ENCODE peak calls at places on chromosomes 7 and 10, in eight cellular contexts. L, H, M, K, G, Z, C and U are unnamed samples.

GRCh38 chr7:36011588-36011965 is 141.5 kb upstream of the EEPD1 start:
- DNase-seq in M (no peak), G (peak), K (no peak), C (no peak), H (no peak), L (no peak), Z (no peak), U (no peak)

GRCh38 chr7:158271646-158272045 is 316.0 kb downstream of the PTPRN2 start:
- DNase-seq in G (no peak), M (no peak), L (no peak), Z (no peak), H (no peak), K (no peak), C (no peak), U (no peak)

GRCh38 chr7:150787321-150788281 is 12.6 kb downstream of the TMEM176B start:
- DNase-seq in G (peak), K (no peak), M (no peak), Z (no peak), C (no peak), H (peak), L (no peak), U (peak)

GRCh38 chr7:33876600-33877274 is 28.6 kb upstream of the BMPER start:
- DNase-seq in G (no peak), L (peak), C (no peak), K (no peak), M (no peak), H (no peak), Z (no peak), U (no peak)

GRCh38 chr7:47458057-47458456 is 123.9 kb downstream of the TNS3 start:
- DNase-seq in M (peak), G (no peak), H (peak), C (peak), L (peak), K (no peak), Z (peak), U (no peak)

GRCh38 chr7:144791488-144791887 is 44.4 kb downstream of the TPK1 start:
- DNase-seq in G (no peak), C (no peak), H (no peak), M (no peak), K (no peak), Z (no peak), L (no peak), U (no peak)

GRCh38 chr10:5618829-5619228 is 47.6 kb downstream of the ASB13 start:
- DNase-seq in H (no peak), C (no peak), M (no peak), Z (no peak), G (no peak), K (no peak), L (no peak), U (no peak)

GRCh38 chr10:114767589-114768393 is 53.8 kb upstream of the FHIP2A start:
- DNase-seq in C (no peak), L (no peak), G (peak), H (no peak), Z (peak), M (no peak), K (no peak), U (peak)

GRCh38 chr10:33270971-33271370 is 63.5 kb downstream of the NRP1 start:
- DNase-seq in H (no peak), M (no peak), C (no peak), G (no peak), Z (no peak), L (no peak), K (no peak), U (no peak)

GRCh38 chr10:33271969-33272583 is 62.4 kb downstream of the NRP1 start:
- DNase-seq in Z (no peak), M (no peak), H (no peak), G (no peak), L (peak), K (no peak), C (no peak), U (no peak)

GRCh38 chr10:33276282-33276923 is 58.1 kb downstream of the NRP1 start:
- DNase-seq in C (no peak), H (no peak), K (no peak), G (no peak), M (no peak), Z (no peak), L (no peak), U (no peak)

GRCh38 chr10:33274096-33274785 is 60.2 kb downstream of the NRP1 start:
- DNase-seq in M (no peak), H (no peak), K (no peak), L (no peak), G (no peak), Z (no peak), C (no peak), U (no peak)

GRCh38 chr10:33273295-33274002 is 61.0 kb downstream of the NRP1 start:
- DNase-seq in M (peak), Z (peak), L (peak), G (peak), K (no peak), H (peak), C (peak), U (no peak)
- H3K4me3 ChIP-seq in M (no peak), Z (peak), L (peak), G (no peak), K (no peak), H (peak), C (peak), U (no peak)

DNA sequence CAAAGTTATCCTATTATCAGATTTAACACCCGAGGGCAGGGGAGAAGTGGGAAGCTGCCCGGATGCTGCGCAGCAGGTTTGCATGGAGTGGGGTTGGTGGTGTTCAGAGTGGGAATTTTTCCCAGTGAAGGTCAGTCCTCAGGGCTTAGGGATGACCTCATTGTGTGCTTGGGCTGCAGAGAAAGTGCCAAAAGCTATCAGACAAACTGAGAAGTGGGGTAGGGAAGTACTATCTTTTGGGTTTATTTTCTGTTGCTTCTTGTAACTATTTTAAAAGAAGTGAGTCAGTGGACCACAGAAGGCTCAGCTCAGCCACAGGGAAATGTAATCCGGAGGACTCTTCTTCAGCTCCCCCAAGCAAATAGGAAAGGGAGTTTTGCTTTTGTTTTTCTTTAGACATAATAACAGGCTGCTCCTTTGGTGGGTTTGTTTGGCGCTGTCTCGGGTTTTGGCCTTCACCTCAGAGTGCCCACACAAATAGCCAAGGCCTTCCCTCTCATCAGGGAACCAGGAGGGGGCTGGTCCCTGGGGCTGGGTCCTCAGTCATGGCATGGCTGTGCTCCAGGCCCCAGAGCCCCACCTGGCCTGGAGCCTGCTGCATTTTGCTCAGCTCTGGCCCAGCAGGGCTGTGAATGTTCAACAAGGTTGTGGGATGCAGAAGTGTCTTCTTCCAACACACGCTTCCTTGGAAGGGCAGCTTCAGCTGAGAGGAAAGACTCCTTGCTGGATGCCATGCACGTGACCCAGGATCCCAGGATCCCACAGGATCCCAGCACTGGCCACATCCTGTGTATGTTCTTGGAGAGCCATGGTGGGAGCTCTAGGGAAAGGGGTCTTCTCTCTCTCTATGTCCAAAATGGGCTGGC is 5.4 kb upstream of the FAM170B start:
- DNase-seq in L (peak), C (no peak), M (no peak), K (no peak), H (peak), G (no peak), Z (no peak), U (no peak)
- H3K4me3 ChIP-seq in L (no peak), C (no peak), M (no peak), K (no peak), H (no peak), G (no peak), Z (no peak), U (no peak)

DNA sequence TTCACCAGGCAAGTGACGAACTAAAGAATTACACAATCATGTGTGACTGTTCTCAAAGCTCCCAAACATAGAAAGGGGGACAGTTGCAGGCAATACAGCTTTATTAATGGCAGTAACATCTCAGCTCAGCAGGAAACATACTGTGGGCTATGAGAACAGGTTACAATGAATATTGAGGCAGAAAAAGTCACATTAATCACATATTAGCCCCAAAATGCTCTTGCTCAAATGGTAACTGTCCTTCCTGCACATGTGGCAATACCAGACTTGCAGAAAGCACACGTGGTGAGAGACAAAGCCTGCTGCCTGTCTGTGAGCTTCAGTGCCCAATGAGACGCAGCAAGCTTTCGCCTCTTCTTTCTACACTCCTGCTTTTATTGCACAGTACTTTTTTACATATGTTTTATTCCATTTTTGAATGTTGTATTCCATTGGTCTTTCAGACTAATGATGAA is 104.9 kb upstream of the ACBD5 start:
- DNase-seq in Z (no peak), G (no peak), L (no peak), C (no peak), H (no peak), K (no peak), M (no peak), U (peak)
- H3K4me3 ChIP-seq in Z (no peak), G (no peak), L (no peak), C (no peak), H (no peak), K (no peak), M (no peak), U (peak)

GRCh38 chr7:2525161-2525930 is 5.8 kb downstream of the LFNG start:
- DNase-seq in K (no peak), H (no peak), Z (no peak), M (no peak), C (no peak), L (no peak), G (no peak), U (no peak)

GRCh38 chr7:2522780-2523433 is 3.3 kb downstream of the LFNG start:
- DNase-seq in L (peak), H (no peak), Z (no peak), K (no peak), M (no peak), C (no peak), G (peak), U (no peak)

GRCh38 chr7:2524808-2525140 is 5.2 kb downstream of the LFNG start:
- DNase-seq in G (peak), Z (no peak), K (no peak), M (no peak), C (no peak), H (no peak), L (no peak), U (no peak)

GRCh38 chr7:2523461-2523905 is 3.9 kb downstream of the LFNG start:
- DNase-seq in H (no peak), G (peak), Z (peak), C (no peak), M (no peak), K (no peak), L (no peak), U (no peak)

DNA sequence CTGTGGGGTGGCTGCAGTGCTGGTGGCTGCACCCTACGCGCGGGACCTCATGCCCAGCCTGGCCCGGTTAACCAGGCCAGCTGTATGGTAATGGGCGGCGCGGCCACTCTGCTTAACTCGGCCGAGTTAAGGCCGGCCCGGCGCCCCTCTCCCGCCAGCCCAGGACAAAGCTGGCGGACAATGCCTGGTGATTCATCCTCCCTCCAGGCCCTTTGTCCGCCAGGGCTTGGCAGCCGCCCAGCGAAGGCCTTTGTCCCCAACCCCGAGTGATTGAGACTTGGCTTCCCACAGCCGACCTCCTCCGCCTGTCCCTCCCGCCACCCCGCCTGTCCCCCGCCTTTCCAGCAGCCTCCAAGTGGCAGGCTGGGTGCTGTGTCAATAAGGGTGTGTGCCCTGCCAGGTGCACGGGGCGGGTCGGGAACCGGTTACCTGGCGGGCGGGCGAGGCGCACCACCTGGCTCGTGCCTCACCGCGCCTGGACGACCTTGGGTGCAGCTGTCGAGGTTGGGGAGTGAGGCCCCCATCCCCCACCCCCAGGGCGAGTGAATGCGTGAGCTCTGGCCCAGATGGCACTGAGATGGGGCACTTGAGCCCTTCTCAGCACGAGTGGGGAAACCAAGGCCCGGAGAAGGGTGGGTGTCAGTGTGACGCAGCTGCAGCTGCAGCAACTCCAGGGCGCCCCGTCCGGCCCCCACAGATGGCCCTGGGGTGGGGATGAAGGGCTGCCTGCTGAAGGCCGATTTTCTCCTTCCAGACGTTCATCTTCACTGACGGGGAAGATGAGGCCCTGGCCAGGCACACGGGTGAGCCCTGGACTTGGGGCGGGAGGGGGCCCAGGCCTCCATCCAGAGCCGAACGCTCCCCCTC is 4.6 kb downstream of the LFNG start:
- DNase-seq in H (peak), Z (peak), C (no peak), L (peak), K (no peak), G (peak), M (peak), U (no peak)
- H3K4me3 ChIP-seq in H (peak), Z (peak), C (peak), L (peak), K (peak), G (peak), M (no peak), U (no peak)

GRCh38 chr10:127300868-127301321 is 104.5 kb upstream of the INSYN2A start:
- DNase-seq in K (no peak), C (no peak), L (no peak), Z (peak), H (no peak), G (no peak), M (no peak), U (no peak)

GRCh38 chr10:127298396-127298795 is 102.0 kb upstream of the INSYN2A start:
- DNase-seq in H (no peak), K (no peak), M (no peak), L (no peak), C (no peak), Z (peak), G (no peak), U (no peak)

GRCh38 chr10:127303105-127303504 is 106.7 kb upstream of the INSYN2A start:
- DNase-seq in Z (no peak), K (no peak), H (no peak), C (no peak), G (peak), L (no peak), M (no peak), U (no peak)

GRCh38 chr10:127302343-127302742 is 106.0 kb upstream of the INSYN2A start:
- DNase-seq in L (no peak), M (no peak), H (no peak), Z (no peak), G (no peak), K (no peak), C (no peak), U (no peak)

DNA sequence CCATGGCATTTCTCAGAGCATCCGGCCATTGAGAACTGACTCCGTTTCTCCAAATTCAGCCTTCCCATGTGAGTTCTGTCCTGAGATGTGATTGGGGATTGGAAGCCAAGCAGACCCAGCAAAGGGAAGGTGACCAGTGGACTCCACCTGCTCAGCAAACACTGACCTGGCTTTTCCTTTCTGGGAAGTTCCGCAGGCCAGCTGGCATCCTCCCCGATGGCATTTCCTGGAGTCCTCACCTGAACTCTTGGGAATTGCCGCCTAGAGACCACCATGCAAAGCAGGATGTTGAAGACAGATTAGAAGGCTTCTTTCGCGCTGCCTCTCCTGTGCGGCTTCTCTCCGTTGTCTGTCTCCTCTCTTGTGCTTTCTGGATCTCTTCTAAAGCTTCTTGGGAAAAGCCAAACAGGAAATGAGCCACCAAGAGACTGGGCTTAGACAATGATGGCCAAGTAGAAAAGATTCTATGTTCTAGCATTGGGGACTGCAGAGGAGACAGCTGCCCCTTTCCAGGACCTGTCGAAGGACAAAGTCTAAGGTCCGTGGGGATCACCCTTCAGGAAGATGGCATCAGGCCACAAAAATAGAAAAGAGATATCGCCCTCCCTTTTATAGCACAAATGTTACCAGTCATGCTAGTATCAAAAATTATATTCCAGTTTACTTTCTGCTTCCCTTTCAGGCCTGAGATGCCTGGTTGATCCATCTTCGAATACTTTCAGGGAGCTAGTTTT is 103.7 kb upstream of the INSYN2A start:
- DNase-seq in C (no peak), L (no peak), M (no peak), H (no peak), K (no peak), Z (peak), G (no peak), U (no peak)
- H3K4me3 ChIP-seq in C (no peak), L (no peak), M (no peak), H (no peak), K (no peak), Z (no peak), G (no peak), U (no peak)